ENCODE peak calls at places on chromosomes 2 and 18, in four cellular contexts. V, X, B and A are unnamed samples.
A peak's percentile ranks its signal among the peaks of the same experiment; 100 is the strongest.

GRCh38 chr2:43054367-43054766 is 172.0 kb downstream of the ZFP36L2 start:
- DNase-seq in V (no peak), X (no peak), B (no peak), A (no peak)

GRCh38 chr2:231123362-231123898 is 1.4 kb downstream of the HTR2B start:
- DNase-seq in B (peak; percentile 10), X (no peak), V (no peak), A (no peak)

GRCh38 chr2:44801676-44802408 is 139.7 kb upstream of the SIX3 start:
- DNase-seq in V (no peak), B (peak; percentile 26), X (no peak), A (no peak)

GRCh38 chr2:65661980-65662653 is 229.7 kb upstream of the SPRED2 start:
- DNase-seq in V (no peak), X (no peak), B (no peak), A (no peak)

GRCh38 chr2:101931402-101931801 is 60.4 kb upstream of the IL1R2 start:
- DNase-seq in V (no peak), X (no peak), B (no peak), A (no peak)

GRCh38 chr18:76984193-76985155 is 148.1 kb downstream of the MBP start:
- DNase-seq in V (no peak), X (no peak), B (no peak), A (no peak)

GRCh38 chr2:209640358-209640757 is 131.3 kb upstream of the UNC80 start:
- DNase-seq in V (no peak), X (no peak), B (no peak), A (no peak)

GRCh38 chr18:76256897-76257500 is 238.0 kb downstream of the ZNF516 start:
- DNase-seq in B (no peak), X (no peak), V (no peak), A (no peak)

GRCh38 chr2:57696016-57696415 is 350.6 kb upstream of the VRK2 start:
- DNase-seq in X (no peak), V (no peak), B (no peak), A (no peak)

GRCh38 chr2:140185076-140185475 is 1404.9 kb upstream of the NXPH2 start:
- DNase-seq in X (no peak), V (no peak), B (no peak), A (no peak)

GRCh38 chr2:235966932-235967331 is 201.3 kb downstream of the GBX2 start:
- DNase-seq in B (no peak), X (no peak), V (no peak), A (no peak)

GRCh38 chr18:27966872-27967271 is 210.1 kb downstream of the CDH2 start:
- DNase-seq in V (no peak), X (no peak), B (no peak), A (no peak)

GRCh38 chr2:195768454-195768853 is 111.4 kb downstream of the SLC39A10 start:
- DNase-seq in V (no peak), X (no peak), B (no peak), A (no peak)

GRCh38 chr2:68039317-68039716 is 23.5 kb downstream of the C1D start:
- DNase-seq in X (no peak), B (no peak), V (no peak), A (no peak)

GRCh38 chr2:44746367-44746766 is 195.1 kb upstream of the SIX3 start:
- DNase-seq in X (no peak), B (no peak), V (no peak), A (no peak)

GRCh38 chr2:30208453-30208852 is 22.9 kb upstream of the LBH start:
- DNase-seq in V (peak; percentile 45), B (peak; percentile 57), X (no peak), A (no peak)

GRCh38 chr2:237859533-237860272 is at the start of gene RAMP1:
- DNase-seq in B (peak; percentile 35), X (no peak), V (no peak), A (no peak)

GRCh38 chr2:51103205-51103604 is 71.3 kb upstream of the NRXN1 start:
- DNase-seq in X (no peak), B (no peak), V (no peak), A (no peak)

GRCh38 chr2:63819765-63820717 is 21.7 kb upstream of the UGP2 start:
- DNase-seq in V (no peak), X (no peak), B (no peak), A (no peak)

GRCh38 chr2:20661028-20661980 is 5.6 kb upstream of the GDF7 start:
- DNase-seq in X (peak; percentile 43), B (peak; percentile 84), V (peak; percentile 38), A (peak; percentile 53)

GRCh38 chr2:10868021-10868420 is 43.7 kb upstream of the KCNF1 start:
- DNase-seq in X (no peak), B (no peak), V (no peak), A (no peak)

GRCh38 chr18:49459404-49460171 is 857 bp downstream of the DYM start:
- DNase-seq in X (peak; percentile 13), B (peak; percentile 67), V (no peak), A (no peak)

GRCh38 chr2:132253496-132254305 is 91.9 kb upstream of the ANKRD30BL start:
- DNase-seq in B (no peak), V (no peak), X (no peak), A (no peak)

GRCh38 chr2:184596819-184597411 is 1.4 kb upstream of the ZNF804A start:
- DNase-seq in X (no peak), B (peak; percentile 27), V (no peak), A (no peak)

GRCh38 chr2:161990741-161991140 is 83.3 kb downstream of the DPP4 start:
- DNase-seq in X (no peak), V (no peak), B (no peak), A (no peak)

GRCh38 chr2:72278046-72278445 is 130.4 kb upstream of the CYP26B1 start:
- DNase-seq in B (no peak), X (no peak), V (no peak), A (no peak)

GRCh38 chr2:3728104-3729054 is 25.0 kb downstream of the DCDC2C start:
- DNase-seq in V (peak; percentile 15), X (no peak), B (peak; percentile 53), A (no peak)

GRCh38 chr2:97693476-97693875 is 19.9 kb upstream of the ZAP70 start:
- DNase-seq in B (no peak), V (no peak), X (no peak), A (no peak)

GRCh38 chr2:237643066-237643465 is 15.7 kb downstream of the LRRFIP1 start:
- DNase-seq in B (no peak), V (no peak), X (no peak), A (no peak)

GRCh38 chr18:12592597-12593127 is 65.2 kb downstream of the SPIRE1 start:
- DNase-seq in X (no peak), B (no peak), V (no peak), A (no peak)

GRCh38 chr18:11119962-11120361 is 29.4 kb downstream of the PIEZO2 start:
- DNase-seq in V (no peak), B (no peak), X (no peak), A (no peak)

GRCh38 chr2:31227711-31228125 is 6.2 kb upstream of the EHD3 start:
- DNase-seq in V (peak; percentile 73), X (no peak), B (no peak), A (no peak)

GRCh38 chr2:111946294-111947114 is 48.1 kb downstream of the MERTK start:
- DNase-seq in V (peak; percentile 100), B (no peak), X (no peak), A (no peak)

GRCh38 chr18:58321986-58322385 is 278.0 kb downstream of the NEDD4L start:
- DNase-seq in X (peak; percentile 61), B (peak; percentile 80), V (peak; percentile 85), A (no peak)

GRCh38 chr2:109237792-109238191 is 108.8 kb downstream of the SH3RF3 start:
- DNase-seq in V (no peak), X (no peak), B (no peak), A (no peak)

GRCh38 chr2:121360566-121361300 is 75.7 kb upstream of the TFCP2L1 start:
- DNase-seq in V (peak; percentile 67), B (no peak), X (no peak), A (no peak)

GRCh38 chr2:211454684-211455083 is 898.3 kb downstream of the CPS1 start:
- DNase-seq in V (peak; percentile 44), X (no peak), B (no peak), A (no peak)

GRCh38 chr2:36783276-36783675 is 86.8 kb downstream of the VIT start:
- DNase-seq in X (no peak), V (peak; percentile 27), B (no peak), A (no peak)
- TF ChIP-seq CTCF in X (no peak), V (no peak), B (no peak), A (no peak)

GRCh38 chr2:46798998-46799698 is 116.5 kb downstream of the MCFD2 start:
- DNase-seq in B (no peak), V (no peak), X (no peak), A (no peak)
- TF ChIP-seq CTCF in B (no peak), V (no peak), X (no peak), A (no peak)

DNA sequence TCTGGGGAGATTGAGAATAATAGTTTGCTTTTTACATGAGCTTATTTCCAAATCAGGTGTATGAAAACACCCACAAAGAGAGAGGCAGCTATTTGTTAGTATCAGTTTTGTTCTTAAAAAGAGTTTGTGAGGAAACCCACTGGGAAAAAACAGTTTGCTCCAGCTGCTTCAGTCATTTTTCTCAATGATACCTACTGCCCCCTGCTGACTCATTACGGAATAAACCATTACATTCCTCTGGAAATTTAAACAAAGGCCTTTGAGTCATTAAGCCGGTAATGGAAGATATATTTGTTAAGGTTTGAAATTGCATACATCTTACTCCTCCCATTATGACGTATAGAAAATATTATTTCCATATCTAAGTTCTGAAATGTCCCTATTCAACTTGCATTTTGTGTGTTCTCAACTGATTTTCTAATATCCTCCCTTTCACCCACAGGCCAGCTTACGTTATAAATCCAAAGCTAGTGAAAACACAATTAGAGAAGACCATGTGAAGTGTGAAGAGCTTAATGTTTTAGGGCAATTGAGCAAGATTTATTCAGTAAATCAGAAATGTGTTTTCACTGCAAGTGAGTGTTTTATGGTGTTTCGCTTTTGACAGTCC is 761.6 kb downstream of the DSC3 start:
- DNase-seq in X (no peak), B (no peak), V (peak; percentile 10), A (no peak)
- TF ChIP-seq CTCF in X (no peak), B (peak; percentile 48), V (peak; percentile 62), A (no peak)

DNA sequence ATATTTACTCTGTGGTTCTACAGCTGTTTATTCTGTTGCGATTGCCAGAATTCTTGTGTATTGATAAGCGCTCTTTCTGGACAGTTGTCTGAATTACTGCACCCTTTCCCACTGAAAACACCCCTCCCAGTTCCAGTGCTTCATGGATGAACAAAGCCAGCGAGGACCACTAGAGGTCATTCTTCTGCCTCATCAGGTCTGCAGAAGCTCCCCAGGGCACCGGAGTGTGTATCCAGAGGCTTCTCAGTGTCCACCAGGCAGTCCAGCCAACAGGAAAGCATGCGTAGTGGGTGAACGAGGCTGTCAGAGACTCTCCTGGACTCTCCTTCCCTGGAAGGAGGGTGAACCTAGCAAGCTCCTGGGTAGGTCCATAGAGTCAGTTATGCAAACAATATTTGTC is 40.6 kb upstream of the INHBB start:
- DNase-seq in X (no peak), B (no peak), V (peak; percentile 67), A (no peak)
- TF ChIP-seq CTCF in X (no peak), B (no peak), V (peak; percentile 58), A (no peak)

GRCh38 chr2:105454801-105455485 is 56.1 kb upstream of the FHL2 start:
- DNase-seq in X (no peak), B (no peak), V (no peak), A (no peak)
- TF ChIP-seq CTCF in X (no peak), B (no peak), V (no peak), A (no peak)